ENCODE peak calls at places on chromosome 2, in five cellular contexts. D is endothelial cell, U is nephron progenitor cell, W is colonic mucosa, R is AG04450. M is an unnamed sample.
A peak's percentile ranks its signal among the peaks of the same experiment; 100 is the strongest.

GRCh38 chr2:176873403-176873802 is 339.2 kb upstream of the HNRNPA3 start:
- DNase-seq in D (no peak), R (no peak), W (no peak), U (no peak), M (no peak)

GRCh38 chr2:197926673-197927072 is 122.3 kb downstream of the PLCL1 start:
- DNase-seq in W (no peak), U (no peak), R (no peak), D (no peak), M (no peak)

GRCh38 chr2:86790134-86790827 is 432 bp downstream of the CD8A start:
- DNase-seq in D (no peak), U (peak; percentile 51), W (no peak), R (no peak), M (no peak)

GRCh38 chr2:203960791-203961190 is 24.2 kb downstream of the ICOS start:
- DNase-seq in R (no peak), W (no peak), D (no peak), U (no peak), M (no peak)

GRCh38 chr2:165572155-165572554 is 102.7 kb downstream of the CSRNP3 start:
- DNase-seq in D (no peak), W (no peak), U (peak; percentile 24), R (no peak), M (no peak)

GRCh38 chr2:99821039-99821438 is 321.4 kb downstream of the AFF3 start:
- DNase-seq in W (no peak), U (no peak), D (no peak), R (no peak), M (no peak)

GRCh38 chr2:128342550-128342949 is 23.9 kb upstream of the HS6ST1 start:
- DNase-seq in W (no peak), U (no peak), R (no peak), D (no peak), M (no peak)

GRCh38 chr2:142914507-142915313 is 37.2 kb downstream of the KYNU start:
- DNase-seq in W (no peak), R (no peak), U (no peak), D (no peak), M (no peak)

GRCh38 chr2:25098558-25099486 is 56.9 kb downstream of the EFR3B start:
- DNase-seq in R (peak; percentile 18), D (no peak), U (no peak), W (no peak), M (peak; percentile 54)

GRCh38 chr2:233385489-233386044 is 31.3 kb downstream of the DGKD start:
- DNase-seq in D (no peak), U (no peak), R (no peak), W (no peak), M (no peak)

GRCh38 chr2:101665312-101665711 is 32.2 kb upstream of the MAP4K4 start:
- DNase-seq in D (no peak), R (no peak), U (no peak), W (no peak), M (no peak)

GRCh38 chr2:57943271-57943670 is 103.3 kb upstream of the VRK2 start:
- DNase-seq in D (no peak), U (no peak), W (no peak), R (no peak), M (no peak)

GRCh38 chr2:181421131-181421458 is 36.1 kb upstream of the ITGA4 start:
- DNase-seq in W (no peak), R (no peak), D (no peak), U (no peak), M (no peak)

GRCh38 chr2:166246901-166247300 is 119.1 kb upstream of the SCN1A start:
- DNase-seq in R (no peak), D (no peak), U (no peak), W (no peak), M (no peak)

GRCh38 chr2:174217883-174218282 is 30.4 kb downstream of the OLA1 start:
- DNase-seq in D (no peak), R (no peak), W (no peak), U (no peak), M (no peak)

GRCh38 chr2:23709311-23709710 is 217.6 kb downstream of the ATAD2B start:
- DNase-seq in D (no peak), R (no peak), U (no peak), W (no peak), M (no peak)

GRCh38 chr2:203948733-203949132 is 12.2 kb downstream of the ICOS start:
- DNase-seq in W (no peak), U (no peak), R (no peak), D (no peak), M (no peak)

GRCh38 chr2:88554189-88554588 is 73.1 kb downstream of the EIF2AK3 start:
- DNase-seq in U (no peak), D (peak; percentile 33), W (no peak), R (no peak), M (peak; percentile 27)

GRCh38 chr2:239600194-239600593 is 199.4 kb upstream of the HDAC4 start:
- DNase-seq in D (no peak), U (no peak), R (no peak), W (no peak), M (no peak)

GRCh38 chr2:225667465-225667864 is 268.0 kb downstream of the NYAP2 start:
- DNase-seq in U (no peak), D (no peak), W (no peak), R (no peak), M (no peak)

GRCh38 chr2:3527886-3528785 is 8.8 kb upstream of the ADI1 start:
- DNase-seq in U (peak; percentile 12), R (no peak), D (no peak), W (no peak), M (no peak)

GRCh38 chr2:72770879-72771461 is 54.9 kb downstream of the EXOC6B start:
- DNase-seq in U (peak; percentile 54), R (peak; percentile 48), W (peak; percentile 78), D (peak; percentile 63), M (peak; percentile 83)

GRCh38 chr2:64296150-64296500 is 151.9 kb upstream of the PELI1 start:
- DNase-seq in U (no peak), W (no peak), R (no peak), D (no peak), M (no peak)

GRCh38 chr2:204681412-204681811 is 136.1 kb downstream of the PARD3B start:
- DNase-seq in W (no peak), D (no peak), U (no peak), R (no peak), M (peak; percentile 18)

GRCh38 chr2:173978447-173978846 is 13.3 kb upstream of the SP3 start:
- DNase-seq in R (no peak), U (no peak), D (no peak), W (no peak), M (peak; percentile 50)

GRCh38 chr2:137939026-137939425 is 25.2 kb upstream of the HNMT start:
- DNase-seq in W (no peak), D (no peak), U (no peak), R (no peak), M (no peak)

GRCh38 chr2:231429916-231430315 is 34.4 kb downstream of the NCL start:
- DNase-seq in R (no peak), D (no peak), U (no peak), W (no peak), M (no peak)

GRCh38 chr2:231709981-231710750 is 1.8 kb downstream of the PTMA start:
- DNase-seq in W (peak; percentile 84), R (no peak), U (peak; percentile 92), D (peak; percentile 97), M (peak; percentile 78)

GRCh38 chr2:37561615-37562569 is 109.5 kb downstream of the CDC42EP3 start:
- DNase-seq in D (no peak), W (no peak), R (no peak), U (no peak), M (peak; percentile 93)

GRCh38 chr2:88055049-88055435 is 541 bp downstream of the KRCC1 start:
- DNase-seq in U (no peak), D (no peak), W (peak; percentile 26), R (no peak), M (peak; percentile 17)

GRCh38 chr2:238448031-238448955 is 21.6 kb downstream of the ASB1 start:
- DNase-seq in W (no peak), D (no peak), U (no peak), R (no peak), M (no peak)

GRCh38 chr2:95323347-95324155 is 26.4 kb downstream of the KCNIP3 start:
- DNase-seq in W (peak; percentile 43), R (no peak), U (peak; percentile 53), D (peak; percentile 45), M (peak; percentile 80)

GRCh38 chr2:203018181-203018580 is 3.5 kb downstream of the NBEAL1 start:
- DNase-seq in W (no peak), U (no peak), R (no peak), D (no peak), M (no peak)

GRCh38 chr2:230907361-230908093 is 17.5 kb downstream of the GPR55 start:
- DNase-seq in R (no peak), W (no peak), U (no peak), D (no peak), M (no peak)

GRCh38 chr2:20050104-20050711 is 1.2 kb downstream of the LAPTM4A start:
- DNase-seq in R (peak; percentile 47), U (no peak), D (no peak), W (peak; percentile 46), M (peak; percentile 80)

DNA sequence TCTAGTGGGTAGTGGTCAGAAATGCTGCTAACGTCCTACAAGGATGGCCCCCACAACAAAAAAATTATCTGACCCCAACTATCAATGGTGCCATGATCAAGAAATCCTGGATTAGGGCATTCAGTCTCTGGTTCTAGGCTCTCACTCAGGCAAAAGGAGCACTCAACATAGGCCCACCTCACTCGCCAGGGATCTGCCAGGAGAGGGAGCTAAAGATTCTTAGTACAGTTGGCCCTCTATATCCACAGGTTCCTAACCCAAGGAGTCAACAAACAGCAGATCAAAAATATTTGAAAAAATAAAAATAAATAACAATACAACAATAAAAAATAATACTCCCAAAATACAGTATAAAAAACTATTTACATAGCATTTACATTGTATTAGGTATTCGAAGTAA is 10.0 kb downstream of the SLC4A5 start:
- DNase-seq in D (peak; percentile 45), R (peak; percentile 3), W (peak; percentile 44), U (peak; percentile 18), M (peak; percentile 57)
- TF ChIP-seq CTCF in D (peak; percentile 22), R (peak; percentile 69), W (no peak), U (peak; percentile 23), M (peak; percentile 19)

GRCh38 chr2:106193977-106194778 is at the start of gene UXS1:
- DNase-seq in R (peak; percentile 92), W (peak; percentile 98), U (peak; percentile 99), D (peak; percentile 98), M (peak; percentile 96)
- TF ChIP-seq CTCF in R (no peak), W (no peak), U (no peak), D (no peak), M (no peak)

GRCh38 chr2:241354668-241355658 is 1.1 kb upstream of the FARP2 start:
- DNase-seq in W (peak; percentile 92), R (no peak), D (peak; percentile 59), U (peak; percentile 77), M (peak; percentile 84)

GRCh38 chr2:241357531-241357930 is 1.4 kb downstream of the FARP2 start:
- DNase-seq in D (no peak), U (no peak), W (no peak), R (no peak), M (no peak)

GRCh38 chr2:241356871-241357260 is 781 bp downstream of the FARP2 start:
- DNase-seq in D (no peak), W (no peak), R (no peak), U (no peak), M (no peak)

GRCh38 chr2:241358470-241358869 is 2.4 kb downstream of the FARP2 start:
- DNase-seq in R (no peak), D (no peak), W (no peak), U (no peak), M (no peak)

GRCh38 chr2:241355983-241356870 is at the start of gene FARP2:
- DNase-seq in U (peak; percentile 99), W (peak; percentile 100), R (peak; percentile 98), D (peak; percentile 97), M (peak; percentile 95)
- TF ChIP-seq CTCF in U (no peak), W (no peak), R (peak; percentile 8), D (no peak), M (no peak)

GRCh38 chr2:62423235-62423634 is 82.8 kb downstream of the TMEM17 start:
- DNase-seq in W (no peak), R (no peak), D (no peak), U (no peak), M (peak; percentile 32)
- TF ChIP-seq CTCF in W (no peak), R (peak; percentile 48), D (no peak), U (no peak), M (no peak)

M was measured in MCF 10A.